ENCODE peak calls at places on chromosomes 3 and 15, in ten cellular contexts. S, F, Z, X, P, M, Y, J, R and W are unnamed samples.

GRCh38 chr3:174409085-174409743 is 449.9 kb upstream of the NAALADL2 start:
- DNase-seq in S (no peak), F (no peak), Z (no peak), X (no peak), P (no peak), M (no peak), Y (no peak), J (no peak), R (no peak), W (no peak)

GRCh38 chr3:127425505-127426443 is 137.9 kb upstream of the PRR20G start:
- DNase-seq in S (peak; percentile 41), F (peak; percentile 41), Z (no peak), X (no peak), P (no peak), M (no peak), Y (no peak), J (no peak), R (no peak), W (no peak)

GRCh38 chr15:85652457-85652856 is 142.3 kb downstream of the KLHL25 start:
- DNase-seq in S (no peak), F (no peak), Z (no peak), X (no peak), P (no peak), M (no peak), Y (no peak), J (no peak), R (no peak), W (no peak)

GRCh38 chr15:66072616-66073361 is 180.8 kb downstream of the MEGF11 start:
- DNase-seq in S (peak; percentile 27), F (peak; percentile 67), Z (no peak), X (no peak), P (no peak), M (no peak), Y (no peak), J (no peak), R (no peak), W (no peak)

GRCh38 chr3:156888576-156888975 is 62.4 kb downstream of the LEKR1 start:
- DNase-seq in S (no peak), F (no peak), Z (no peak), X (no peak), P (no peak), M (no peak), Y (no peak), J (no peak), R (no peak), W (no peak)

GRCh38 chr3:108623504-108623903 is 34.0 kb downstream of the DZIP3 start:
- DNase-seq in S (no peak), F (no peak), Z (no peak), X (no peak), P (no peak), M (no peak), Y (no peak), J (no peak), R (no peak), W (no peak)

GRCh38 chr3:127820221-127820870 is 2.0 kb downstream of the MGLL start:
- DNase-seq in S (no peak), F (peak; percentile 50), Z (peak; percentile 76), X (no peak), P (peak; percentile 36), M (no peak), Y (no peak), J (no peak), R (no peak), W (peak; percentile 24)

GRCh38 chr3:473284-473800 is 276.8 kb downstream of the CHL1 start:
- DNase-seq in S (no peak), F (no peak), Z (no peak), X (no peak), P (no peak), M (no peak), Y (no peak), J (no peak), R (no peak), W (no peak)

DNA sequence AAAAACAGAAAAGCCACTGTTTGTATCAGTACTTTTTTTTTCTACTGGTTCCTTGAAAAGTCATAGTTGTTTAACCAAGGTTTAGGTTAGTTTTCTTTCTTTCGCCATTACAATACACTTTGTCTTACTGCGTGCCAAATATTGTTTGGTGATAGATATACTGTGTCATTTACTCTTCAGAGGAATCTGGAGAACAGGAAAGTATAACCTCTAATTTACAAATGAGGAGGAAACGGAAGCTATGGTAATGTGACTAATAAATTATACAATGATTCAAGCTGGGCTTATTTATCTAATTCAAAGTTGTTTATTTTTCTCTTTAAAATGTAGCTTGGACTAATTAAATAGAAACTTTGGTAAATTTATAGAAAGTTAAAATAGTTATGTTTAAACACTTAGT is 96.2 kb upstream of the ROBO2 start:
- DNase-seq in S (no peak), F (no peak), Z (no peak), X (no peak), P (no peak), M (no peak), Y (no peak), J (no peak), R (no peak), W (no peak)
- H3K9me3 ChIP-seq in S (no peaks in the 10 kb centered on the region), F (no peaks in the 10 kb centered on the region), Z (no peaks in the 10 kb centered on the region), X (no peaks in the 10 kb centered on the region), P (no peaks in the 10 kb centered on the region), M (no peaks in the 10 kb centered on the region), Y (no peaks in the 10 kb centered on the region), J (no peaks in the 10 kb centered on the region), R (no peaks in the 10 kb centered on the region), W (no peaks in the 10 kb centered on the region)

GRCh38 chr15:26674467-26674866 is 98.4 kb downstream of the GABRB3 start:
- DNase-seq in S (no peak), F (no peak), Z (no peak), X (no peak), P (no peak), M (no peak), Y (no peak), J (no peak), R (no peak), W (no peak)

GRCh38 chr15:26676115-26676514 is 96.8 kb downstream of the GABRB3 start:
- DNase-seq in S (no peak), F (no peak), Z (no peak), X (no peak), P (no peak), M (no peak), Y (no peak), J (no peak), R (no peak), W (no peak)

GRCh38 chr15:26682765-26683164 is 90.1 kb downstream of the GABRB3 start:
- DNase-seq in S (no peak), F (peak; percentile 75), Z (no peak), X (no peak), P (no peak), M (no peak), Y (no peak), J (no peak), R (no peak), W (no peak)

GRCh38 chr15:26679927-26680326 is 92.9 kb downstream of the GABRB3 start:
- DNase-seq in S (no peak), F (no peak), Z (no peak), X (no peak), P (no peak), M (no peak), Y (no peak), J (no peak), R (no peak), W (no peak)
- H3K9me3 ChIP-seq in S (no peaks in the 10 kb centered on the region), F (no peaks in the 10 kb centered on the region), Z (no peaks in the 10 kb centered on the region), X (no peaks in the 10 kb centered on the region), P (no peaks in the 10 kb centered on the region), M (no peaks in the 10 kb centered on the region), Y (no peaks in the 10 kb centered on the region), J (no peaks in the 10 kb centered on the region), R (no peaks in the 10 kb centered on the region), W (no peaks in the 10 kb centered on the region)

GRCh38 chr3:39318311-39318710 is 11.2 kb upstream of the CCR8 start:
- DNase-seq in S (no peak), F (no peak), Z (no peak), X (no peak), P (no peak), M (no peak), Y (no peak), J (no peak), R (peak; percentile 46), W (no peak)
- H3K9me3 ChIP-seq in S (no peaks in the 10 kb centered on the region), F (peaks cover 6% of the 10 kb centered on the region), Z (no peaks in the 10 kb centered on the region), X (peaks cover 12% of the 10 kb centered on the region), P (no peaks in the 10 kb centered on the region), M (peaks cover 12% of the 10 kb centered on the region), Y (no peaks in the 10 kb centered on the region), J (no peaks in the 10 kb centered on the region), R (no peaks in the 10 kb centered on the region), W (no peaks in the 10 kb centered on the region)

GRCh38 chr3:147400111-147400510 is 6.2 kb downstream of the ZIC4 start:
- DNase-seq in S (no peak), F (no peak), Z (no peak), X (no peak), P (no peak), M (no peak), Y (no peak), J (no peak), R (no peak), W (no peak)

GRCh38 chr3:147397911-147398809 is 8.2 kb downstream of the ZIC4 start:
- DNase-seq in S (no peak), F (peak; percentile 80), Z (no peak), X (no peak), P (no peak), M (no peak), Y (no peak), J (no peak), R (no peak), W (no peak)

GRCh38 chr3:147397155-147397888 is 9.0 kb downstream of the ZIC4 start:
- DNase-seq in S (no peak), F (peak; percentile 90), Z (no peak), X (no peak), P (no peak), M (no peak), Y (no peak), J (no peak), R (no peak), W (no peak)

GRCh38 chr3:147400999-147401398 is 5.3 kb downstream of the ZIC4 start:
- DNase-seq in S (no peak), F (no peak), Z (no peak), X (no peak), P (no peak), M (no peak), Y (no peak), J (no peak), R (no peak), W (no peak)

GRCh38 chr3:147398841-147399534 is 7.4 kb downstream of the ZIC4 start:
- DNase-seq in S (no peak), F (no peak), Z (no peak), X (no peak), P (no peak), M (no peak), Y (no peak), J (no peak), R (no peak), W (no peak)
- H3K9me3 ChIP-seq in S (no peaks in the 10 kb centered on the region), F (no peaks in the 10 kb centered on the region), Z (no peaks in the 10 kb centered on the region), X (no peaks in the 10 kb centered on the region), P (no peaks in the 10 kb centered on the region), M (no peaks in the 10 kb centered on the region), Y (no peaks in the 10 kb centered on the region), J (no peaks in the 10 kb centered on the region), R (no peaks in the 10 kb centered on the region), W (no peaks in the 10 kb centered on the region)